ENCODE peak calls at places on chromosomes 5 and 9, in ten cellular contexts. T is GM23248; G is fibroblast of lung; F is left lung; L is stomach; R is mammary epithelial cell; J is ascending aorta; Z is CD8-positive, alpha-beta memory T cell; H is OCI-LY7; B is lower lobe of right lung. I is an unnamed sample. For H3K4me1, the result is how much of the 10 kb centered on the place peaks cover.

GRCh38 chr5:179619776-179620175 is 3.7 kb downstream of the HNRNPH1 start:
- DNase-seq in F (no peak), G (no peak), R (peak), J (no peak), T (peak), L (no peak), Z (no peak), B (no peak), H (no peak), I (no peak)

GRCh38 chr5:115736690-115737005 is 79.8 kb downstream of the CDO1 start:
- DNase-seq in B (no peak), T (no peak), R (no peak), J (no peak), G (no peak), Z (no peak), L (no peak), H (no peak), F (no peak), I (no peak)

GRCh38 chr5:96509313-96509712 is 76.3 kb upstream of the PCSK1 start:
- DNase-seq in B (no peak), L (no peak), G (peak), R (peak), J (no peak), H (no peak), Z (no peak), F (no peak), T (peak), I (no peak)

GRCh38 chr5:134110382-134110781 is 4.1 kb upstream of the TCF7 start:
- DNase-seq in T (no peak), Z (no peak), J (no peak), H (no peak), R (peak), B (no peak), L (no peak), G (no peak), F (no peak), I (no peak)

GRCh38 chr5:149257875-149258705 is 13.6 kb upstream of the AFAP1L1 start:
- DNase-seq in J (no peak), G (peak), B (no peak), L (no peak), T (peak), F (no peak), H (no peak), R (no peak), Z (no peak), I (no peak)

GRCh38 chr9:800561-800960 is 40.9 kb upstream of the DMRT1 start:
- DNase-seq in G (peak), F (no peak), H (no peak), B (no peak), T (no peak), J (no peak), Z (no peak), R (no peak), L (no peak), I (no peak)

GRCh38 chr5:139051392-139051791 is 146.8 kb downstream of the SIL1 start:
- DNase-seq in Z (no peak), F (no peak), R (no peak), H (no peak), G (no peak), B (no peak), L (no peak), T (no peak), J (no peak), I (no peak)

GRCh38 chr5:40436535-40437237 is 243.0 kb upstream of the PTGER4 start:
- DNase-seq in H (no peak), B (no peak), G (no peak), L (no peak), T (no peak), Z (peak), J (no peak), F (no peak), R (no peak), I (no peak)

GRCh38 chr9:33446507-33447403 is 638 bp downstream of the AQP3 start:
- DNase-seq in F (peak), G (peak), T (peak), B (peak), L (peak), H (peak), Z (peak), J (peak), R (peak), I (no peak)

GRCh38 chr9:22331533-22331932 is 115.1 kb upstream of the DMRTA1 start:
- DNase-seq in B (no peak), J (no peak), F (no peak), T (no peak), Z (no peak), H (no peak), R (no peak), G (no peak), L (no peak), I (no peak)

GRCh38 chr5:139262414-139263139 is 31.0 kb upstream of the MATR3 start:
- DNase-seq in G (peak), T (peak), F (peak), L (peak), Z (peak), B (peak), J (peak), H (peak), R (peak), I (peak)

GRCh38 chr9:16133556-16134227 is 580.8 kb downstream of the CCDC171 start:
- DNase-seq in J (no peak), G (peak), B (peak), F (no peak), H (peak), T (peak), R (peak), Z (no peak), L (no peak), I (peak)

GRCh38 chr9:36445800-36446361 is 45.8 kb upstream of the RNF38 start:
- DNase-seq in R (no peak), H (no peak), J (no peak), L (no peak), F (no peak), G (no peak), T (no peak), Z (no peak), B (no peak), I (no peak)

GRCh38 chr5:142012186-142012785 is 541 bp downstream of the GNPDA1 start:
- DNase-seq in Z (peak), J (peak), T (peak), B (peak), F (peak), H (peak), R (peak), G (no peak), L (peak), I (peak)

GRCh38 chr9:133184971-133185370 is 21.3 kb upstream of the GBGT1 start:
- DNase-seq in G (peak), R (peak), H (peak), Z (peak), F (no peak), B (no peak), L (peak), J (no peak), T (peak), I (peak)

GRCh38 chr5:125189451-125190051 is 443.1 kb upstream of the ZNF608 start:
- DNase-seq in H (no peak), Z (no peak), B (no peak), J (no peak), F (no peak), T (peak), L (no peak), G (peak), R (peak), I (no peak)

GRCh38 chr5:142115937-142116614 is 7.5 kb downstream of the NDFIP1 start:
- DNase-seq in Z (no peak), F (no peak), G (peak), B (no peak), L (no peak), H (no peak), T (peak), J (no peak), R (peak), I (peak)

GRCh38 chr9:95313010-95313498 is 4.5 kb downstream of the FANCC start:
- DNase-seq in G (peak), T (peak), H (no peak), B (peak), Z (no peak), F (peak), L (peak), R (peak), J (peak), I (peak)

GRCh38 chr5:154773314-154773713 is 18.1 kb downstream of the LARP1 start:
- DNase-seq in G (no peak), Z (no peak), T (no peak), B (no peak), F (no peak), J (no peak), R (no peak), H (no peak), L (no peak), I (no peak)

GRCh38 chr5:154770111-154770510 is 14.9 kb downstream of the LARP1 start:
- DNase-seq in F (no peak), L (no peak), H (peak), B (no peak), J (no peak), G (no peak), T (no peak), R (no peak), Z (no peak), I (no peak)

GRCh38 chr5:154767537-154767936 is 12.4 kb downstream of the LARP1 start:
- DNase-seq in F (no peak), T (peak), J (no peak), Z (no peak), B (no peak), H (no peak), G (no peak), R (no peak), L (no peak), I (no peak)

GRCh38 chr5:154768207-154768606 is 13.0 kb downstream of the LARP1 start:
- DNase-seq in J (no peak), Z (no peak), T (no peak), H (no peak), R (no peak), F (no peak), G (no peak), L (no peak), B (no peak), I (no peak)

GRCh38 chr5:154771383-154771901 is 16.3 kb downstream of the LARP1 start:
- DNase-seq in T (peak), R (peak), J (no peak), Z (no peak), H (no peak), G (peak), L (no peak), F (no peak), B (no peak), I (no peak)
- H3K4me1 ChIP-seq in T (under half), R (under half), J (under half), Z (half or more), H (half or more), G (under half), L (half or more), F (half or more), B (half or more), I (under half)

GRCh38 chr5:108171759-108172158 is 210.1 kb downstream of the FBXL17 start:
- DNase-seq in Z (no peak), J (no peak), B (no peak), T (no peak), F (no peak), H (no peak), L (no peak), R (no peak), G (no peak), I (no peak)
- H3K27ac ChIP-seq in Z (no peak), J (no peak), B (no peak), T (no peak), F (no peak), H (no peak), L (no peak), R (no peak), G (no peak), I (no peak)

GRCh38 chr5:136033848-136034247 is 5.1 kb downstream of the TGFBI start:
- DNase-seq in Z (no peak), L (no peak), J (peak), F (no peak), G (no peak), H (no peak), T (peak), R (peak), B (no peak), I (no peak)
- H3K4me1 ChIP-seq in Z (under half), L (under half), J (under half), F (under half), G (under half), H (half or more), T (half or more), R (half or more), B (half or more), I (under half)

DNA sequence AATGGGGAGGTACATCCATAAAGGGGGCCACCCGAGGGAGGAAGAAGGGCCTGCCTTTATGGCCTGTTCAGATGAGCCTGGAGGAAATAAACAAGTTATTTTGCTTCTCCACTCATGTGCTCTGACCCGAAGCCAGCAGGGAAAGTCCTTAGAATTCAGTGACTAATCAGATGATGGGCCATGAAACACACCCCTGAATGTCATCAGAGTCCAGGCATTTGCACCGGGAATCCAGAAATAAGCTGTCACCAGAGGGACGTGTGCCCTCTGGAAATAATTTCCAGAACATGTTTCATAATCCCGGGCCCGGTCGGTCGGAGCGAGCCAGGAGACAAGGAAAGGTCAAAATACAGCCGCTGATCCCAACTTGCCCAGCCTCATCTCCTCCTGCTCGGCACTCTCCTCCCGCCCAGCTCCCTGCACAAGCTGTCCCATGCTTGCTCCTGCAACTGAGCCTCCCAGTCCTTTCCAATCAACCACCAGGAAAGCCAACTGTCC is 73.6 kb upstream of the ZNF622 start:
- DNase-seq in Z (no peak), G (peak), J (peak), L (peak), H (no peak), R (peak), F (no peak), T (peak), B (no peak), I (peak)
- H3K27ac ChIP-seq in Z (no peak), G (peak), J (peak), L (peak), H (no peak), R (peak), F (peak), T (peak), B (peak), I (peak)

I was measured in PC-9.